ENCODE peak calls at places on chromosome 15, in nine cellular contexts. L, P, B, H, X, G, N, E and V are unnamed samples.

GRCh38 chr15:51318382-51319150 is 19.8 kb downstream of the CYP19A1 start:
- DNase-seq in L (no peak), H (no peak), X (no peak), E (no peak), B (peak; percentile 12), N (no peak), P (no peak), G (no peak), V (no peak)

GRCh38 chr15:52857471-52857870 is 67.3 kb upstream of the ONECUT1 start:
- DNase-seq in X (no peak), N (no peak), H (peak; percentile 55), G (no peak), B (no peak), L (no peak), P (no peak), E (no peak), V (no peak)

GRCh38 chr15:68616397-68616796 is 37.6 kb downstream of the CORO2B start:
- DNase-seq in B (no peak), L (no peak), N (no peak), X (no peak), G (no peak), H (no peak), E (no peak), P (no peak), V (no peak)

GRCh38 chr15:63480441-63480821 is 24.0 kb upstream of the USP3 start:
- DNase-seq in H (peak; percentile 42), P (no peak), B (no peak), E (no peak), L (no peak), N (no peak), G (no peak), X (no peak), V (no peak)

GRCh38 chr15:62958528-62958927 is 84.0 kb upstream of the TPM1 start:
- DNase-seq in X (no peak), E (no peak), H (no peak), L (no peak), B (no peak), P (no peak), N (no peak), G (no peak), V (no peak)

GRCh38 chr15:29364429-29365078 is 94.9 kb upstream of the NSMCE3 start:
- DNase-seq in P (no peak), B (peak; percentile 76), G (no peak), X (no peak), L (peak; percentile 66), N (no peak), E (no peak), H (peak; percentile 73), V (no peak)

GRCh38 chr15:95448531-95449210 is 881.8 kb upstream of the NR2F2 start:
- DNase-seq in B (no peak), N (no peak), P (no peak), E (no peak), H (no peak), G (no peak), X (no peak), L (no peak), V (no peak)

GRCh38 chr15:98785408-98785795 is 137.1 kb downstream of the IGF1R start:
- DNase-seq in P (no peak), B (no peak), N (no peak), G (no peak), E (no peak), X (no peak), L (no peak), H (no peak), V (no peak)

GRCh38 chr15:44722011-44722410 is 10.7 kb downstream of the B2M start:
- DNase-seq in G (no peak), P (no peak), X (no peak), E (no peak), H (no peak), B (no peak), N (no peak), L (no peak), V (no peak)

GRCh38 chr15:44718180-44718926 is 7.0 kb downstream of the B2M start:
- DNase-seq in P (no peak), L (no peak), B (no peak), N (no peak), E (no peak), G (no peak), X (no peak), H (no peak), V (no peak)

GRCh38 chr15:44719293-44719999 is 8.1 kb downstream of the B2M start:
- DNase-seq in L (peak; percentile 33), B (peak; percentile 22), X (no peak), E (peak; percentile 38), P (no peak), G (no peak), H (no peak), N (peak; percentile 74), V (peak; percentile 61)

GRCh38 chr15:44718927-44719292 is 7.6 kb downstream of the B2M start:
- DNase-seq in E (no peak), H (no peak), P (no peak), N (no peak), X (no peak), B (no peak), L (no peak), G (no peak), V (no peak)

GRCh38 chr15:44720460-44721185 is 9.3 kb downstream of the B2M start:
- DNase-seq in G (no peak), H (no peak), P (no peak), L (no peak), B (no peak), E (no peak), N (no peak), X (no peak), V (no peak)
- TF ChIP-seq CTCF in G (no peak), H (no peak), P (no peak), L (no peak), B (no peak), E (no peak), N (no peak), X (no peak), V (no peak)

GRCh38 chr15:90902996-90903732 is at the start of gene MAN2A2:
- DNase-seq in P (peak; percentile 49), G (peak; percentile 45), N (peak; percentile 84), E (peak; percentile 92), B (peak; percentile 32), H (peak; percentile 86), X (peak; percentile 71), L (peak; percentile 70), V (peak; percentile 87)

GRCh38 chr15:90905306-90906180 is 2.4 kb downstream of the MAN2A2 start:
- DNase-seq in N (no peak), E (no peak), H (no peak), X (no peak), P (no peak), G (no peak), L (no peak), B (no peak), V (no peak)

GRCh38 chr15:90904746-90905145 is 1.6 kb downstream of the MAN2A2 start:
- DNase-seq in X (no peak), H (no peak), L (no peak), P (no peak), B (no peak), G (no peak), N (no peak), E (no peak), V (no peak)

GRCh38 chr15:90902656-90902995 is 476 bp upstream of the MAN2A2 start:
- DNase-seq in E (no peak), N (no peak), B (no peak), L (no peak), X (no peak), H (no peak), P (no peak), G (no peak), V (no peak)

DNA sequence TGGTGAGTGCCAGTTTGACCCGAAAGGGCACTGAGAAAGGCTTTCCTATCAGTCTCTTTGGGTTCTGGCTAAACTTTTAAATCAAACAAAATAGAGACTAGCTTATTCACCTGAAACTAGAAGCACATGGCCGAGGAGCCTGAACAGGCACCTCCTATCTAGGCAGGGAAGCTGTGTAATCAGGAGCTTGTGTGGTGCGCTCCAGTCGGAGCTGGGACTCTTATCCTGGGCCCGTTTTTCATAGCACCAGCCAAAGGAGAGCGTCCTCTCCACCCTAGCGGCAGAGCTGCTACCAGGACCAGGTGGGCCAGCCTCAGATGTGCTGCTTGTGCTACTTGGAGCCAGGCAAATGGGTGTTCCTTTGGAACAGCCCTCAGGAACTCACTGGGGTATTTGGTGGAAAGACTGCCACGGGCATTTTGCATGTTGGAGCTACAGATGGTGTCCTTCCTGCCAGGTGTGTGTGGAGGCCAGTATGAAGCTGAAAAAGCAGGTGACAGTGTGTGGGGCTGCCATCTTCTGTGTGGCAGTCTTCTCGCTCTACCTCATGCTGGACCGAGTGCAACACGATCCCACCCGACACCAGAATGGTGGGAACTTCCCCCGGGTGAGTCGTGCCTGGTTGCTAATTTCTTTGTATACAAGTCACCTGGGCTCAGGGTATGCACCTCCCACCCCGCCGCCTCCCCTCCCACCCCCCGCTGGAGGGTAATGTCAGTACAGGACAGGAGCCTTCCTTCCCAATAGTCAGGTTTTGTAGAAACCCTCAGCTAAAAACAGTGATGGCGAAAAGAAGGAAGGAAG is 833 bp downstream of the MAN2A2 start:
- DNase-seq in N (no peak), G (no peak), H (peak; percentile 88), E (peak; percentile 45), B (no peak), X (no peak), P (no peak), L (peak; percentile 79), V (no peak)
- TF ChIP-seq CTCF in N (no peak), G (peak; percentile 34), H (peak; percentile 65), E (no peak), B (no peak), X (no peak), P (peak; percentile 19), L (peak; percentile 30), V (no peak)

GRCh38 chr15:93118904-93119303 is 29.9 kb upstream of the RGMA start:
- DNase-seq in L (no peak), N (no peak), P (no peak), G (no peak), X (no peak), B (no peak), E (no peak), H (no peak), V (no peak)
- TF ChIP-seq CTCF in L (no peak), N (no peak), P (no peak), G (no peak), X (no peak), B (no peak), E (no peak), H (peak; percentile 15), V (no peak)

GRCh38 chr15:71804226-71804625 is 6.1 kb upstream of the NR2E3 start:
- DNase-seq in X (no peak), P (no peak), N (no peak), G (no peak), L (no peak), H (no peak), E (no peak), B (no peak), V (no peak)

GRCh38 chr15:71800835-71801745 is 9.3 kb upstream of the NR2E3 start:
- DNase-seq in B (peak; percentile 81), G (peak; percentile 59), H (peak; percentile 78), N (no peak), P (peak; percentile 49), X (no peak), E (peak; percentile 70), L (peak; percentile 82), V (no peak)

GRCh38 chr15:71801935-71802655 is 8.3 kb upstream of the NR2E3 start:
- DNase-seq in L (no peak), N (no peak), B (no peak), G (no peak), P (no peak), X (no peak), E (no peak), H (no peak), V (no peak)

GRCh38 chr15:71804695-71805470 is 5.5 kb upstream of the NR2E3 start:
- DNase-seq in G (no peak), B (no peak), E (no peak), N (no peak), X (no peak), L (no peak), P (no peak), H (no peak), V (no peak)

GRCh38 chr15:71802770-71803169 is 7.6 kb upstream of the NR2E3 start:
- DNase-seq in G (no peak), X (no peak), N (peak; percentile 50), L (peak; percentile 84), P (no peak), H (peak; percentile 87), B (no peak), E (peak; percentile 58), V (no peak)
- TF ChIP-seq CTCF in G (peak; percentile 50), X (peak; percentile 9), N (peak; percentile 64), L (peak; percentile 92), P (peak; percentile 38), H (peak; percentile 85), B (peak; percentile 38), E (no peak), V (no peak)